ENCODE peak calls at places on chromosomes 16 and 17, in five cellular contexts. X is Kasumi-1; U is naive thymus-derived CD4-positive, alpha-beta T cell; S is left cardiac atrium; J is amygdala. Q is an unnamed sample.

GRCh38 chr16:65392831-65393565 is 271.1 kb upstream of the CDH11 start:
- DNase-seq in U (no peak), J (no peak), X (no peak), S (no peak), Q (no peak)

GRCh38 chr17:50452627-50453300 is 15.9 kb downstream of the CHAD start:
- DNase-seq in X (peak), J (no peak), U (no peak), S (no peak), Q (no peak)

GRCh38 chr17:19263621-19264010 is 26.4 kb downstream of the EPN2 start:
- DNase-seq in S (no peak), U (no peak), X (no peak), J (no peak), Q (no peak)

GRCh38 chr16:84357191-84357651 is 11.1 kb upstream of the ATP2C2 start:
- DNase-seq in X (no peak), U (no peak), J (no peak), S (no peak), Q (no peak)

GRCh38 chr17:27669136-27669535 is 38.1 kb downstream of the LGALS9 start:
- DNase-seq in S (no peak), U (no peak), J (no peak), X (no peak), Q (no peak)

GRCh38 chr17:12821376-12821940 is 32.2 kb downstream of the ARHGAP44 start:
- DNase-seq in S (no peak), J (no peak), U (no peak), X (no peak), Q (no peak)

GRCh38 chr16:4266372-4266771 is 6.5 kb downstream of the TFAP4 start:
- DNase-seq in J (no peak), X (no peak), U (no peak), S (no peak), Q (no peak)

GRCh38 chr16:4690946-4691665 is 2.3 kb upstream of the NUDT16L1 start:
- DNase-seq in U (no peak), J (no peak), S (no peak), X (peak), Q (no peak)

GRCh38 chr17:40485851-40486512 is 15.4 kb downstream of the TNS4 start:
- DNase-seq in S (peak), J (no peak), U (no peak), X (peak), Q (no peak)

GRCh38 chr16:58411736-58412614 is 19.7 kb downstream of the GINS3 start:
- DNase-seq in J (no peak), X (no peak), S (no peak), U (no peak), Q (no peak)

Q was measured in heart right ventricle.